ENCODE peak calls at places on chromosomes 7 and 10, in ten cellular contexts. S, B, Y, C, L, P, F, J, W and I are unnamed samples. For H3K27me3 and H3K9me3, the result is how much of the 10 kb centered on the place peaks cover.

GRCh38 chr7:46705416-46706255 is 784.6 kb upstream of the IGFBP3 start:
- DNase-seq in S (peak), B (no peak), Y (no peak), C (no peak), L (no peak), P (no peak), F (no peak), J (no peak), W (no peak), I (no peak)

GRCh38 chr10:77899080-77899477 is 27.5 kb downstream of the DLG5 start:
- DNase-seq in S (peak), B (no peak), Y (no peak), C (no peak), L (no peak), P (no peak), F (peak), J (no peak), W (no peak), I (no peak)

GRCh38 chr7:102221961-102222360 is 64.7 kb upstream of the SH2B2 start:
- DNase-seq in S (no peak), B (no peak), Y (no peak), C (no peak), L (no peak), P (no peak), F (no peak), J (no peak), W (no peak), I (no peak)

GRCh38 chr7:78140109-78140508 is 341.5 kb downstream of the PHTF2 start:
- DNase-seq in S (no peak), B (no peak), Y (no peak), C (no peak), L (no peak), P (no peak), F (no peak), J (no peak), W (no peak), I (no peak)

GRCh38 chr7:11831727-11832495 is at the start of gene THSD7A:
- DNase-seq in S (peak), B (peak), Y (peak), C (peak), L (peak), P (peak), F (no peak), J (peak), W (peak), I (peak)

GRCh38 chr10:17025444-17026295 is 103.9 kb downstream of the CUBN start:
- DNase-seq in S (peak), B (no peak), Y (peak), C (peak), L (no peak), P (no peak), F (peak), J (no peak), W (no peak), I (peak)

GRCh38 chr7:876972-877311 is 588 bp downstream of the GET4 start:
- DNase-seq in S (peak), B (no peak), Y (peak), C (no peak), L (no peak), P (no peak), F (no peak), J (peak), W (no peak), I (no peak)

GRCh38 chr7:1142051-1142635 is 17.9 kb downstream of the ZFAND2A start:
- DNase-seq in S (peak), B (no peak), Y (no peak), C (no peak), L (no peak), P (no peak), F (peak), J (no peak), W (no peak), I (no peak)

GRCh38 chr7:41491752-41492405 is 211.0 kb downstream of the INHBA start:
- DNase-seq in S (no peak), B (no peak), Y (no peak), C (no peak), L (no peak), P (peak), F (no peak), J (no peak), W (no peak), I (no peak)

GRCh38 chr7:130383187-130383980 is 3.1 kb downstream of the CPA1 start:
- DNase-seq in S (no peak), B (no peak), Y (no peak), C (peak), L (no peak), P (no peak), F (no peak), J (no peak), W (peak), I (no peak)

GRCh38 chr10:19570991-19571390 is 245.2 kb upstream of the PLXDC2 start:
- DNase-seq in S (no peak), B (no peak), Y (no peak), C (no peak), L (no peak), P (no peak), F (no peak), J (no peak), W (no peak), I (no peak)

GRCh38 chr10:7035111-7035761 is 375.6 kb downstream of the SFMBT2 start:
- DNase-seq in S (no peak), B (no peak), Y (no peak), C (no peak), L (no peak), P (no peak), F (no peak), J (no peak), W (no peak), I (no peak)

DNA sequence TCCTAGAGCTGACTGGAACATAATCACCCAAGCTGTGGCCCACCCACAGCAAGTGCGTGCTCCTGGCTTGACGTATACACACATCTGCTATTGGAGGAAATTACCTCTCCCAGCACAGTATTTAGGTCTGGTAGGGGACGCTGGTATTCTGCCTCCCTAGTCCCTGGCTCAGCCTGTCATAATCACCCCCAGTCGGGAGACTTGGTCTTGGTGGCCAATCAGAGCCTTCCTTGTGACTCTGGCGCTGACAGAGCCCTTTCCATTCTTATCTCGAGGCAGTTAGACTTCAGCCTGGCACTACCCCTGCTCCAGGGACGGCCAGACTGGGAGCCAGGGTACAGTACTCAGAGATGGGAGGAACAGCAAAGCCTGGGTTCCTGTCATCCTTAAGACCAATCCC is 14.3 kb upstream of the PRKAG2 start:
- DNase-seq in S (no peak), B (no peak), Y (no peak), C (no peak), L (no peak), P (no peak), F (no peak), J (peak), W (peak), I (peak)
- H3K27me3 ChIP-seq in S (half or more), B (under half), Y (half or more), C (under half), L (under half), P (under half), F (under half), J (under half), W (under half), I (under half)

DNA sequence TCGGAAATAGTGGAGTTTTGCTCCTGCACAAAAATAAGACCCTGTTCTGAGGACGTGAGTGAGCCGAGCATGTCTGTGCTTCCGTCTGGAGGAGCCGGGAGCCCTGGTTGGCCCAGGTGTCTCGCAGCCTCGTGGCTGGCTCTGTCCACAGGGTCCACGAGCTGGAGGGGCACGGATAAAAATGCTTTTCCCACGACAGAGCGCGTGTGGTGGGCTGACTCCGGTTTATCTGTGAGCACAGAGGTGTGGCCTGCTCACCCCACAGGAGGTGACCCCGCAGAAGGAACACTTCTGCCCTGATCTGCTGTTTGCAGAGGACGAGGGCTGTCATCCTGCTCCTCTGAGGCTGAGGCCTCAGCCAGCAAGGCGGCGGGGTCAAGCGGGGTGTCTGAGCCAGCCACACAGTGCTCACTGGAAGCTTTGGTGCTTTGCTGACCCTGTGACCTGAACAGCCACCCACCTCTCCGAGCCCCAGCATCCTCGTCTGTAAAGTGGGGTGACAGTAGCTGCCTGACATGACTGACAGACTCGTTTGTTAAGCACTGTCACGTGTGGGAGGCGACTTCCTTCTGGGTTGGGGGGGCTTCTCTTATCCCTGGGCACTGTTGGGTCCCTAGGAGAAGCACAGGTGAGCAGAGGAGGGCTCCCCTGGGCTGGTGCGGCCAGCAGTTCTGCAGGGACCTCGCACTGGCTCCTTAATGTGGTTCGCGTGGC is 162.5 kb downstream of the DNAJB6 start:
- DNase-seq in S (no peak), B (peak), Y (peak), C (peak), L (peak), P (no peak), F (no peak), J (no peak), W (peak), I (no peak)
- H3K9me3 ChIP-seq in S (under half), B (under half), Y (under half), C (under half), L (under half), P (under half), F (under half), J (under half), W (under half), I (under half)

GRCh38 chr7:155994253-155994811 is 182.1 kb upstream of the SHH start:
- DNase-seq in S (no peak), B (no peak), Y (no peak), C (peak), L (no peak), P (no peak), F (peak), J (no peak), W (no peak), I (no peak)
- H3K27me3 ChIP-seq in S (under half), B (under half), Y (under half), C (under half), L (under half), P (under half), F (under half), J (half or more), W (under half), I (under half)

GRCh38 chr7:15305002-15305600 is 256.7 kb downstream of the AGMO start:
- DNase-seq in S (peak), B (no peak), Y (peak), C (no peak), L (peak), P (peak), F (peak), J (peak), W (peak), I (peak)
- H3K9me3 ChIP-seq in S (under half), B (under half), Y (under half), C (under half), L (under half), P (under half), F (under half), J (under half), W (under half), I (under half)

GRCh38 chr7:33903770-33904679 is 1.3 kb upstream of the BMPER start:
- DNase-seq in S (peak), B (peak), Y (peak), C (peak), L (peak), P (peak), F (peak), J (peak), W (peak), I (peak)

GRCh38 chr7:33907625-33908024 is 2.3 kb downstream of the BMPER start:
- DNase-seq in S (no peak), B (no peak), Y (no peak), C (no peak), L (no peak), P (no peak), F (no peak), J (no peak), W (no peak), I (no peak)

GRCh38 chr7:33906697-33907096 is 1.4 kb downstream of the BMPER start:
- DNase-seq in S (no peak), B (no peak), Y (no peak), C (no peak), L (no peak), P (no peak), F (no peak), J (no peak), W (no peak), I (no peak)

GRCh38 chr7:33905389-33906032 is at the start of gene BMPER:
- DNase-seq in S (peak), B (peak), Y (no peak), C (peak), L (no peak), P (peak), F (no peak), J (peak), W (peak), I (peak)

GRCh38 chr7:33904680-33905388 is 505 bp upstream of the BMPER start:
- DNase-seq in S (peak), B (peak), Y (no peak), C (peak), L (peak), P (peak), F (no peak), J (peak), W (peak), I (no peak)
- H3K27me3 ChIP-seq in S (under half), B (half or more), Y (under half), C (under half), L (under half), P (under half), F (under half), J (under half), W (under half), I (half or more)